ENCODE peak calls at places on chromosomes 3 and 15, in five cellular contexts. R, G, D, V and Y are unnamed samples.

GRCh38 chr3:62446337-62446940 is 73.1 kb upstream of the FEZF2 start:
- DNase-seq in R (no peak), G (no peak), D (no peak), V (no peak), Y (no peak)

GRCh38 chr3:178236555-178237277 is 299.5 kb upstream of the KCNMB2 start:
- DNase-seq in R (no peak), G (no peak), D (no peak), V (no peak), Y (no peak)

GRCh38 chr3:52313774-52314188 is 2.3 kb upstream of the DNAH1 start:
- DNase-seq in R (no peak), G (no peak), D (no peak), V (no peak), Y (no peak)

GRCh38 chr3:129051776-129052400 is 8.7 kb upstream of the GP9 start:
- DNase-seq in R (peak), G (no peak), D (no peak), V (peak), Y (no peak)

GRCh38 chr3:44444437-44444836 is 33.0 kb downstream of the ZNF445 start:
- DNase-seq in R (no peak), G (no peak), D (no peak), V (no peak), Y (no peak)

GRCh38 chr3:197380786-197381185 is 82.4 kb upstream of the DLG1 start:
- DNase-seq in R (peak), G (no peak), D (no peak), V (no peak), Y (no peak)

GRCh38 chr15:60798821-60799220 is 319.9 kb upstream of the ICE2 start:
- DNase-seq in R (no peak), G (no peak), D (no peak), V (no peak), Y (no peak)

GRCh38 chr3:62065985-62066693 is 307.2 kb downstream of the FEZF2 start:
- DNase-seq in R (no peak), G (no peak), D (no peak), V (no peak), Y (no peak)

GRCh38 chr3:13850161-13850945 is 29.5 kb downstream of the WNT7A start:
- DNase-seq in R (no peak), G (no peak), D (no peak), V (no peak), Y (no peak)

GRCh38 chr15:98649621-98649995 is 1.3 kb downstream of the IGF1R start:
- DNase-seq in R (no peak), G (peak), D (peak), V (peak), Y (peak)

GRCh38 chr3:183825380-183826161 is at the start of gene MAP6D1:
- DNase-seq in R (peak), G (peak), D (peak), V (peak), Y (peak)

GRCh38 chr3:172478116-172478515 is 29.9 kb upstream of the GHSR start:
- DNase-seq in R (no peak), G (no peak), D (no peak), V (no peak), Y (no peak)

GRCh38 chr15:87145686-87146085 is 1066.0 kb downstream of the AGBL1 start:
- DNase-seq in R (no peak), G (no peak), D (no peak), V (no peak), Y (no peak)

GRCh38 chr15:48759921-48760320 is 50.9 kb downstream of the CEP152 start:
- DNase-seq in R (no peak), G (no peak), D (no peak), V (no peak), Y (no peak)

GRCh38 chr3:179829391-179829790 is 176.6 kb downstream of the USP13 start:
- DNase-seq in R (no peak), G (peak), D (no peak), V (no peak), Y (no peak)

GRCh38 chr3:41464858-41465257 is 265.6 kb downstream of the CTNNB1 start:
- DNase-seq in R (no peak), G (no peak), D (no peak), V (no peak), Y (no peak)

GRCh38 chr15:41512512-41513281 is 930 bp downstream of the LTK start:
- DNase-seq in R (no peak), G (no peak), D (peak), V (no peak), Y (peak)

GRCh38 chr3:141431411-141432378 is 55.1 kb upstream of the RASA2 start:
- DNase-seq in R (no peak), G (peak), D (no peak), V (no peak), Y (no peak)

GRCh38 chr15:68524753-68525584 is 53.8 kb upstream of the CORO2B start:
- DNase-seq in R (no peak), G (no peak), D (no peak), V (no peak), Y (no peak)

GRCh38 chr3:38558864-38559263 is 62.7 kb downstream of the EXOG start:
- DNase-seq in R (no peak), G (no peak), D (no peak), V (no peak), Y (peak)

GRCh38 chr15:70094690-70095311 is 2.9 kb downstream of the TLE3 start:
- DNase-seq in R (peak), G (peak), D (no peak), V (no peak), Y (no peak)

GRCh38 chr15:69324031-69324430 is 25.3 kb downstream of the PAQR5 start:
- DNase-seq in R (no peak), G (no peak), D (no peak), V (no peak), Y (no peak)